ENCODE peak calls at places on chromosomes 13 and 19, in nine cellular contexts. B is gastrocnemius medialis, J is transverse colon, Q is mammary epithelial cell, G is tibial nerve, A is PC-3, T is pancreas, F is MM.1S, D is psoas muscle. U is an unnamed sample.

GRCh38 chr13:101520672-101521071 is 68.2 kb downstream of the ITGBL1 start:
- DNase-seq in B (no peak), J (no peak), Q (peak; percentile 69), G (no peak), A (peak; percentile 68), T (no peak), F (peak; percentile 7), D (no peak), U (no peak)

GRCh38 chr13:67877031-67877430 is 646.9 kb upstream of the PCDH9 start:
- DNase-seq in B (no peak), J (no peak), Q (no peak), G (no peak), A (no peak), T (no peak), F (no peak), D (no peak), U (no peak)

GRCh38 chr19:38930776-38931761 is at the start of gene MRPS12:
- DNase-seq in B (peak; percentile 99), J (peak; percentile 99), Q (peak; percentile 98), G (peak; percentile 97), A (peak; percentile 97), T (peak; percentile 94), F (peak; percentile 99), D (peak; percentile 97), U (peak; percentile 99)

GRCh38 chr19:469833-470232 is 9.0 kb upstream of the SHC2 start:
- DNase-seq in B (no peak), J (no peak), Q (no peak), G (no peak), A (no peak), T (no peak), F (no peak), D (no peak), U (no peak)

GRCh38 chr19:36060430-36060829 is 5.7 kb downstream of the WDR62 start:
- DNase-seq in B (no peak), J (peak; percentile 24), Q (peak; percentile 17), G (no peak), A (peak; percentile 42), T (no peak), F (peak; percentile 13), D (peak; percentile 31), U (no peak)

GRCh38 chr19:850221-850978 is 1.7 kb upstream of the ELANE start:
- DNase-seq in B (peak; percentile 74), J (peak; percentile 82), Q (no peak), G (peak; percentile 83), A (peak; percentile 57), T (peak; percentile 82), F (no peak), D (peak; percentile 92), U (peak; percentile 95)

GRCh38 chr13:102128216-102128800 is 273.5 kb downstream of the FGF14 start:
- DNase-seq in B (no peak), J (no peak), Q (peak; percentile 93), G (no peak), A (no peak), T (no peak), F (no peak), D (no peak), U (no peak)

GRCh38 chr13:84985860-84986259 is 813.4 kb downstream of the SLITRK6 start:
- DNase-seq in B (no peak), J (no peak), Q (no peak), G (no peak), A (no peak), T (no peak), F (no peak), D (no peak), U (no peak)

GRCh38 chr13:50928609-50929274 is 19.2 kb downstream of the RNASEH2B start:
- DNase-seq in B (no peak), J (no peak), Q (no peak), G (no peak), A (no peak), T (no peak), F (no peak), D (no peak), U (no peak)

GRCh38 chr13:48222358-48223015 is 10.5 kb upstream of the ITM2B start:
- DNase-seq in B (no peak), J (peak; percentile 19), Q (peak; percentile 35), G (peak; percentile 37), A (no peak), T (no peak), F (no peak), D (peak; percentile 39), U (peak; percentile 75)

GRCh38 chr19:18300930-18301717 is 19.7 kb upstream of the JUND start:
- DNase-seq in B (peak; percentile 86), J (peak; percentile 79), Q (peak; percentile 24), G (peak; percentile 58), A (peak; percentile 51), T (no peak), F (no peak), D (peak; percentile 93), U (peak; percentile 92)

DNA sequence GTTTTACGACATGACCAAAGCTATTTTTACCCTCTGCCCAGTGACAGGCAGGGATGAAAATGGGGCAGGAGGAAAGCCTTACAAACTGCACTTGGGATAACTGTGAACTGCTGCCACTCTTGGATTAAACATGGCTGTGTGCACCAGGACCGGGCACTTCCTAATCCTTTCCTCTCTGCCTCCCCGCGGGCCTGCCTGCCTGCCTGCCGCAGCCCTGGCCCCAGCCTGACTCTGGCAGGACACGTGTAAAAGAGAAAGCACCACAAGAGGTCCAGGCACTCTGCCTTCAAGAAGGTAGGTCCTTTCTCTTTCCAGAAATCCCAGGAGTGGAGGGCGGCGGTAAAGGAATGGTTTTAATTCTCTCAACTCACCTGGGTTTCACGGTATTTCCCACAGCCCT is 4.8 kb downstream of the TSHZ3 start:
- DNase-seq in B (no peak), J (no peak), Q (no peak), G (no peak), A (no peak), T (no peak), F (no peak), D (no peak), U (no peak)
- H3K27ac ChIP-seq in B (no peak overlapping the region), J (peak overlapping the region; percentile 52), Q (no peak overlapping the region), G (no peak overlapping the region), A (no peak overlapping the region), T (no peak overlapping the region), F (no peak overlapping the region), D (no peak overlapping the region), U (no peak overlapping the region)

DNA sequence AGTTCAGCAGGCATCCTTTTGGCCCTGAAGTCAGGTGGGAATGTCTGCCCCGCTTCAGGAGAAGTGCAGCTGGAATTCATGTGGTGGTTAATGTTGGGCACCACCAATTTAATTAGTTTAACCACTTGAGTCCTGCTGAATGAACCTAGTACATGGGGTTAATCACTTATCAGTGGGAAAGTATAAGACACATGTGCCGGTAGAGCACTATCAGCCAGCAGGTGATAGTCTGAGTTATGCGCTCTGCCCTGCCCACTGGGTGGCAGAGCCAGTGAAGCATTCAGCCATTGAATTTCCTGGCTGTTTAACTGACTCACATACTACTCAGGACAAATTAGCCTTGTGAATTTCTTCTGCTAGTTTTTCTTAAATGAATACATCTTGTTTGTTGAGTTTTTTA is 789.7 kb upstream of the PRR20A start:
- DNase-seq in B (no peak), J (no peak), Q (no peak), G (no peak), A (peak; percentile 28), T (no peak), F (no peak), D (no peak), U (no peak)
- TF ChIP-seq CTCF in B (no peak), J (no peak), Q (no peak), G (no peak), A (no peak), T (no peak), F (no peak), D (no peak), U (peak; percentile 42)

GRCh38 chr13:27192896-27193295 is 21.3 kb upstream of the USP12 start:
- DNase-seq in B (no peak), J (no peak), Q (no peak), G (no peak), A (no peak), T (no peak), F (no peak), D (no peak), U (no peak)

GRCh38 chr13:27186295-27186694 is 14.7 kb upstream of the USP12 start:
- DNase-seq in B (no peak), J (no peak), Q (peak; percentile 59), G (no peak), A (peak; percentile 77), T (no peak), F (no peak), D (no peak), U (no peak)

GRCh38 chr13:27188239-27188638 is 16.6 kb upstream of the USP12 start:
- DNase-seq in B (no peak), J (no peak), Q (no peak), G (no peak), A (no peak), T (no peak), F (no peak), D (no peak), U (no peak)

GRCh38 chr13:27194209-27194608 is 22.6 kb upstream of the USP12 start:
- DNase-seq in B (no peak), J (no peak), Q (no peak), G (no peak), A (peak; percentile 17), T (no peak), F (no peak), D (no peak), U (no peak)

DNA sequence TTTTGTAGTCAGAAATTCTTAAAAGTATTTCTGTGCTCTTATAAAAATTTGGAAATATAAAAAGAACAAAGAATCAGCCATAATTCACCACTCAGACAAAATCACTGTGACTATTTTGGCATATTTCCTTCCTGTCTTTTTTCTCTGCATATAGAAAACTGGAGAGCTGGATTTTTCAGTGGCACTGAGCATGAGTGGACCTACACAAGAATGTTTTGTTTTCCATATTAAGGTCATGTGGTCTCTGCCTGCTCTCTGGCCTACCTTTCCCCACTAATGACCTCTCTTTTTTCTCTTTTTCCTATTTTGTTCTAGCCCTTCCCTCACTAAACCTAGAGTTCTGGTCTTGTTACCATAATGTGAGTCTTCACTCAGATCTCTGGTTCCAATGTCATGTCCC is 17.6 kb upstream of the USP12 start:
- DNase-seq in B (no peak), J (no peak), Q (no peak), G (no peak), A (no peak), T (no peak), F (no peak), D (no peak), U (no peak)
- H3K36me3 ChIP-seq in B (no peaks in the 10 kb centered on the region), J (no peaks in the 10 kb centered on the region), Q (no peaks in the 10 kb centered on the region), G (no peaks in the 10 kb centered on the region), A (no peaks in the 10 kb centered on the region), T (no peaks in the 10 kb centered on the region), F (no peaks in the 10 kb centered on the region), D (no peaks in the 10 kb centered on the region), U (no peaks in the 10 kb centered on the region)

DNA sequence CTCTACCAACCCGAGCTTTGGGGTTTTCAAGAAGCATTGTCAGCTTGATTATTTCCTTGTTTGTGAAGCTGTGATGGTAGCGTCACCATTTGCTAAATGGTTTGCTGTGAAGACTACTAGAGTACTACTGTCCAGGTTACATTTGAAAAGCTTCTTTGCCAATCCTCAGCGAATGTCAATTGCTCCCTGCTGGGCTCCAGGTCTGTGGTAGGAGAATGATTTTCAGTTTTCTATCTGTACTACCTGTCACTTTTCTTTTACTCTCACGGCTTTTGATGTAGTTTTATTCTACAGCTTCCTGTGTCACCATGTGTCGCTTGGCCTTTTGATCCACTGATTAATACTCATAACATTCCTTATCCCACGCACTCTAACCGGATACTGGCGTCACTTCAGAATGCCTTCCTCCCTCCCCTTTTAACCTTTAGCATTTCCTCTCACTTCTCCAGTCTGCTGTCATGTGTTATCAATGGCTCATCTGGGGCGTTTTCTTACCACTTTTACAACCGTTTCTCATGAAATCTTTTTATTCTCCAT is 7.5 kb upstream of the GPR183 start:
- DNase-seq in B (no peak), J (no peak), Q (no peak), G (no peak), A (no peak), T (no peak), F (no peak), D (no peak), U (no peak)
- H3K27ac ChIP-seq in B (no peak overlapping the region), J (peak overlapping the region; percentile 24), Q (no peak overlapping the region), G (no peak overlapping the region), A (no peak overlapping the region), T (no peak overlapping the region), F (no peak overlapping the region), D (no peak overlapping the region), U (no peak overlapping the region)

U was measured in right atrium auricular region.